ENCODE peak calls at places on chromosome 20, in seven cellular contexts. One of them, this sample, is unnamed.

GRCh38 chr20:23143098-23143497 is 57.0 kb upstream of the CD93 start:
- DNase-seq in spleen: no peak
- DNase-seq in GM12891: no peak
- DNase-seq in K562: peak
- DNase-seq in HL-60: peak
- DNase-seq in H1: no peak
- DNase-seq in sigmoid colon: peak
- DNase-seq in this sample: no peak

GRCh38 chr20:58883243-58883691 is 30.8 kb downstream of the GNAS start:
- DNase-seq in spleen: no peak
- DNase-seq in GM12891: no peak
- DNase-seq in K562: no peak
- DNase-seq in HL-60: no peak
- DNase-seq in H1: no peak
- DNase-seq in sigmoid colon: no peak
- DNase-seq in this sample: no peak

GRCh38 chr20:58598271-58599015 is 52.6 kb upstream of the STX16 start:
- DNase-seq in spleen: peak
- DNase-seq in GM12891: no peak
- DNase-seq in K562: no peak
- DNase-seq in HL-60: no peak
- DNase-seq in H1: no peak
- DNase-seq in sigmoid colon: peak
- DNase-seq in this sample: no peak

GRCh38 chr20:11906626-11907480 is 10.8 kb upstream of the BTBD3 start:
- DNase-seq in spleen: no peak
- DNase-seq in GM12891: no peak
- DNase-seq in K562: no peak
- DNase-seq in HL-60: no peak
- DNase-seq in H1: no peak
- DNase-seq in sigmoid colon: no peak
- DNase-seq in this sample: no peak

GRCh38 chr20:48201881-48202280 is 416.6 kb upstream of the SULF2 start:
- DNase-seq in spleen: peak
- DNase-seq in GM12891: no peak
- DNase-seq in K562: no peak
- DNase-seq in HL-60: no peak
- DNase-seq in H1: no peak
- DNase-seq in sigmoid colon: no peak
- DNase-seq in this sample: no peak

GRCh38 chr20:8602389-8603116 is 466.3 kb upstream of the PLCB4 start:
- DNase-seq in spleen: no peak
- DNase-seq in GM12891: no peak
- DNase-seq in K562: no peak
- DNase-seq in HL-60: no peak
- DNase-seq in H1: no peak
- DNase-seq in sigmoid colon: no peak
- DNase-seq in this sample: no peak

GRCh38 chr20:33824852-33825251 is 13.7 kb downstream of the CHMP4B start:
- DNase-seq in spleen: no peak
- DNase-seq in GM12891: no peak
- DNase-seq in K562: no peak
- DNase-seq in HL-60: no peak
- DNase-seq in H1: no peak
- DNase-seq in sigmoid colon: no peak
- DNase-seq in this sample: no peak

GRCh38 chr20:37245671-37246237 is 15.9 kb downstream of the GHRH start:
- DNase-seq in spleen: no peak
- DNase-seq in GM12891: no peak
- DNase-seq in K562: no peak
- DNase-seq in HL-60: no peak
- DNase-seq in H1: peak
- DNase-seq in sigmoid colon: no peak
- DNase-seq in this sample: no peak

GRCh38 chr20:20225325-20225724 is 142.6 kb upstream of the INSM1 start:
- DNase-seq in spleen: no peak
- DNase-seq in GM12891: no peak
- DNase-seq in K562: no peak
- DNase-seq in HL-60: no peak
- DNase-seq in H1: no peak
- DNase-seq in sigmoid colon: no peak
- DNase-seq in this sample: no peak

GRCh38 chr20:24139846-24140245 is 151.3 kb upstream of the GGTLC1 start:
- DNase-seq in spleen: no peak
- DNase-seq in GM12891: no peak
- DNase-seq in K562: no peak
- DNase-seq in HL-60: no peak
- DNase-seq in H1: no peak
- DNase-seq in sigmoid colon: peak
- DNase-seq in this sample: no peak

GRCh38 chr20:37911262-37911661 is 8.3 kb downstream of the VSTM2L start:
- DNase-seq in spleen: no peak
- DNase-seq in GM12891: no peak
- DNase-seq in K562: no peak
- DNase-seq in HL-60: no peak
- DNase-seq in H1: no peak
- DNase-seq in sigmoid colon: no peak
- DNase-seq in this sample: no peak

GRCh38 chr20:38171301-38172010 is 6.4 kb upstream of the TGM2 start:
- DNase-seq in spleen: no peak
- DNase-seq in GM12891: no peak
- DNase-seq in K562: peak
- DNase-seq in HL-60: no peak
- DNase-seq in H1: no peak
- DNase-seq in sigmoid colon: peak
- DNase-seq in this sample: no peak

GRCh38 chr20:58647814-58648501 is 3.1 kb upstream of the STX16 start:
- DNase-seq in spleen: no peak
- DNase-seq in GM12891: no peak
- DNase-seq in K562: no peak
- DNase-seq in HL-60: no peak
- DNase-seq in H1: peak
- DNase-seq in sigmoid colon: peak
- DNase-seq in this sample: peak

GRCh38 chr20:19137641-19138040 is 74.8 kb upstream of the SLC24A3 start:
- DNase-seq in spleen: no peak
- DNase-seq in GM12891: no peak
- DNase-seq in K562: no peak
- DNase-seq in HL-60: no peak
- DNase-seq in H1: no peak
- DNase-seq in sigmoid colon: no peak
- DNase-seq in this sample: no peak

GRCh38 chr20:25005220-25005619 is 12.7 kb upstream of the APMAP start:
- DNase-seq in spleen: no peak
- DNase-seq in GM12891: no peak
- DNase-seq in K562: no peak
- DNase-seq in HL-60: no peak
- DNase-seq in H1: no peak
- DNase-seq in sigmoid colon: peak
- DNase-seq in this sample: peak

GRCh38 chr20:13420625-13421024 is 199.6 kb downstream of the ISM1 start:
- DNase-seq in spleen: no peak
- DNase-seq in GM12891: no peak
- DNase-seq in K562: no peak
- DNase-seq in HL-60: peak
- DNase-seq in H1: no peak
- DNase-seq in sigmoid colon: no peak
- DNase-seq in this sample: no peak

GRCh38 chr20:33604084-33604990 is 57.8 kb upstream of the C20orf144 start:
- DNase-seq in spleen: no peak
- DNase-seq in GM12891: no peak
- DNase-seq in K562: no peak
- DNase-seq in HL-60: no peak
- DNase-seq in H1: no peak
- DNase-seq in sigmoid colon: no peak
- DNase-seq in this sample: no peak

GRCh38 chr20:34017610-34018009 is 23.9 kb downstream of the RALY start:
- DNase-seq in spleen: no peak
- DNase-seq in GM12891: no peak
- DNase-seq in K562: no peak
- DNase-seq in HL-60: no peak
- DNase-seq in H1: no peak
- DNase-seq in sigmoid colon: no peak
- DNase-seq in this sample: no peak

GRCh38 chr20:23129891-23130621 is 43.9 kb upstream of the CD93 start:
- DNase-seq in spleen: peak
- DNase-seq in GM12891: no peak
- DNase-seq in K562: no peak
- DNase-seq in HL-60: no peak
- DNase-seq in H1: no peak
- DNase-seq in sigmoid colon: peak
- DNase-seq in this sample: no peak

GRCh38 chr20:25323486-25324246 is 67.0 kb downstream of the ABHD12 start:
- DNase-seq in spleen: no peak
- DNase-seq in GM12891: no peak
- DNase-seq in K562: no peak
- DNase-seq in HL-60: no peak
- DNase-seq in H1: peak
- DNase-seq in sigmoid colon: no peak
- DNase-seq in this sample: no peak

GRCh38 chr20:2751868-2752630 is 48.4 kb downstream of the CPXM1 start:
- DNase-seq in spleen: peak
- DNase-seq in GM12891: peak
- DNase-seq in K562: peak
- DNase-seq in HL-60: no peak
- DNase-seq in H1: peak
- DNase-seq in sigmoid colon: peak
- DNase-seq in this sample: no peak

GRCh38 chr20:5156670-5157448 is 30.1 kb downstream of the CDS2 start:
- DNase-seq in spleen: no peak
- DNase-seq in GM12891: no peak
- DNase-seq in K562: no peak
- DNase-seq in HL-60: no peak
- DNase-seq in H1: no peak
- DNase-seq in sigmoid colon: no peak
- DNase-seq in this sample: no peak

GRCh38 chr20:19453781-19454310 is 241.4 kb downstream of the SLC24A3 start:
- DNase-seq in spleen: no peak
- DNase-seq in GM12891: no peak
- DNase-seq in K562: no peak
- DNase-seq in HL-60: no peak
- DNase-seq in H1: no peak
- DNase-seq in sigmoid colon: no peak
- DNase-seq in this sample: no peak

GRCh38 chr20:19780261-19780660 is 22.2 kb downstream of the RIN2 start:
- DNase-seq in spleen: no peak
- DNase-seq in GM12891: no peak
- DNase-seq in K562: no peak
- DNase-seq in HL-60: no peak
- DNase-seq in H1: no peak
- DNase-seq in sigmoid colon: peak
- DNase-seq in this sample: no peak

GRCh38 chr20:32517914-32518592 is 67.1 kb downstream of the NOL4L start:
- DNase-seq in spleen: no peak
- DNase-seq in GM12891: no peak
- DNase-seq in K562: no peak
- DNase-seq in HL-60: no peak
- DNase-seq in H1: no peak
- DNase-seq in sigmoid colon: no peak
- DNase-seq in this sample: no peak

GRCh38 chr20:43751167-43752050 is 24.6 kb upstream of the GTSF1L start:
- DNase-seq in spleen: no peak
- DNase-seq in GM12891: peak
- DNase-seq in K562: no peak
- DNase-seq in HL-60: peak
- DNase-seq in H1: no peak
- DNase-seq in sigmoid colon: no peak
- DNase-seq in this sample: no peak
- TF ChIP-seq POLR2AphosphoS5 in spleen: no peak
- TF ChIP-seq POLR2AphosphoS5 in GM12891: peak
- TF ChIP-seq POLR2AphosphoS5 in K562: no peak
- TF ChIP-seq POLR2AphosphoS5 in HL-60: no peak
- TF ChIP-seq POLR2AphosphoS5 in H1: no peak
- TF ChIP-seq POLR2AphosphoS5 in sigmoid colon: no peak
- TF ChIP-seq POLR2AphosphoS5 in this sample: no peak

GRCh38 chr20:62367136-62367482 is at the start of gene LAMA5:
- DNase-seq in spleen: no peak
- DNase-seq in GM12891: peak
- DNase-seq in K562: peak
- DNase-seq in HL-60: no peak
- DNase-seq in H1: no peak
- DNase-seq in sigmoid colon: peak
- DNase-seq in this sample: no peak
- TF ChIP-seq POLR2AphosphoS5 in spleen: peak
- TF ChIP-seq POLR2AphosphoS5 in GM12891: no peak
- TF ChIP-seq POLR2AphosphoS5 in K562: peak
- TF ChIP-seq POLR2AphosphoS5 in HL-60: no peak
- TF ChIP-seq POLR2AphosphoS5 in H1: peak
- TF ChIP-seq POLR2AphosphoS5 in sigmoid colon: peak
- TF ChIP-seq POLR2AphosphoS5 in this sample: no peak

DNA sequence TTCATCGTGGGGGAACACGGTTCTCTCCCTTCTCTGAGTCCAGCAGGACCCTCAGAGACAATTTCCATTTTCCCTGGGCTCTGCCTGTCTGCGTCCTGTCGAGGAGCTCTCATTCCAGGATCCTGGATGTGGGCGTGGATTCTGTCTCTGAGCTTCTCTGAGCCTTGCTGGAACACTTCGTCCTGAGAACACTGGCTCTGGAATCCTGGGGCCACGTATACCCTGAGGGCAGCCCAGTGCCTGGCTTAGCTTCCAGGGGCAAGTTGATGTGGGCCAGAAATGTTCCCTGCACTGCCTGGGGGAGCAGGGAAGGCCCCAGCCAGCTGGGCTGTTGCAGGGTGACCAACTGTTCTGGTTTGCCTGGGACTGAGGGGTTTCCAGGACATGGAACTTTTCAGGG is 309.1 kb downstream of the DHX35 start:
- DNase-seq in spleen: no peak
- DNase-seq in GM12891: no peak
- DNase-seq in K562: no peak
- DNase-seq in HL-60: no peak
- DNase-seq in H1: no peak
- DNase-seq in sigmoid colon: peak
- DNase-seq in this sample: no peak
- TF ChIP-seq POLR2AphosphoS5 in spleen: no peak
- TF ChIP-seq POLR2AphosphoS5 in GM12891: no peak
- TF ChIP-seq POLR2AphosphoS5 in K562: no peak
- TF ChIP-seq POLR2AphosphoS5 in HL-60: no peak
- TF ChIP-seq POLR2AphosphoS5 in H1: no peak
- TF ChIP-seq POLR2AphosphoS5 in sigmoid colon: no peak
- TF ChIP-seq POLR2AphosphoS5 in this sample: no peak

DNA sequence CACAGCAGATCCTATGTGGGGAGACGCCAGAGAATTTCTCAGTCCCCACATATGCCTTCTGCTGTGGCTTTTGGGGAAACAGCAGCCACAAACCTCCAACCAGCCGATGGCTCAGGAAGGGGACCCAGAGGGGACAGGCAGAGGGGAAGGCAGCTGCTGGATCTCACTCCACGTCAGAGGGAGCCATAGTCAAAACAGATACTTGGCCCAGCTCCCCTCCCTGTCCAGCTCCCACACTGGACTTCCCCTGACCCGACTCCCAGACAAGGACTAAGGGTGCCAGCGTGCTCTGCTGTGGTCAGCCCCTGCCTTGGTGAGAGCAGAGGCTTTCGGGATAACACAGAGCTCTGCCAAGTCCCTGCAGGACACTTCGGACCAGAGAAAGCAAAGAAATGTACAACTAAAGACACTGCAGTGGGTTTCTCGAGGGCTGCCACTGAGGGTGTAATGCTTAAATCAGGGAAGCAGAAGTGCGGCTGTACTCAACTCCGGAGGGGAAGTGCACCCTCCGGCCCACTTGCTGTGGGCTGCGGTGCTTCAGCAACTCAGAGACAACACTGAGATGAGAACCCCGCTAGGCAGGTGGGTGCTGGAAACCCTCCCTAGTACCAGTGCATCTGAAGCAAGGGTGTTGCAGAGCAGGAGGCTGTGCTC is 47.2 kb downstream of the RRBP1 start:
- DNase-seq in spleen: no peak
- DNase-seq in GM12891: no peak
- DNase-seq in K562: no peak
- DNase-seq in HL-60: peak
- DNase-seq in H1: no peak
- DNase-seq in sigmoid colon: no peak
- DNase-seq in this sample: no peak
- TF ChIP-seq POLR2AphosphoS5 in spleen: no peak
- TF ChIP-seq POLR2AphosphoS5 in GM12891: no peak
- TF ChIP-seq POLR2AphosphoS5 in K562: no peak
- TF ChIP-seq POLR2AphosphoS5 in HL-60: peak
- TF ChIP-seq POLR2AphosphoS5 in H1: no peak
- TF ChIP-seq POLR2AphosphoS5 in sigmoid colon: no peak
- TF ChIP-seq POLR2AphosphoS5 in this sample: no peak